ENCODE peak calls at places on chromosome X, in nine cellular contexts. One of them, this sample, is unnamed.

GRCh38 chrX:130173190-130173895 is 1.6 kb downstream of the RAB33A start:
- DNase-seq in A549: no peak
- DNase-seq in stomach: no peak
- DNase-seq in IMR-90: peak; percentile 91
- DNase-seq in tibial nerve: no peak
- DNase-seq in adrenal gland: peak; percentile 82
- DNase-seq in K562: peak; percentile 50
- DNase-seq in heart left ventricle: peak; percentile 24
- DNase-seq in ovary: peak; percentile 17
- DNase-seq in this sample: peak; percentile 38

GRCh38 chrX:10017866-10018265 is 50.7 kb downstream of the CLDN34 start:
- DNase-seq in A549: peak; percentile 72
- DNase-seq in stomach: no peak
- DNase-seq in IMR-90: peak; percentile 65
- DNase-seq in tibial nerve: no peak
- DNase-seq in adrenal gland: no peak
- DNase-seq in K562: no peak
- DNase-seq in heart left ventricle: no peak
- DNase-seq in ovary: no peak
- DNase-seq in this sample: no peak

GRCh38 chrX:12891915-12892506 is 14.4 kb upstream of the TLR8 start:
- DNase-seq in A549: no peak
- DNase-seq in stomach: no peak
- DNase-seq in IMR-90: no peak
- DNase-seq in tibial nerve: no peak
- DNase-seq in adrenal gland: no peak
- DNase-seq in K562: no peak
- DNase-seq in heart left ventricle: no peak
- DNase-seq in ovary: no peak
- DNase-seq in this sample: no peak

GRCh38 chrX:10519278-10519677 is 101.1 kb downstream of the MID1 start:
- DNase-seq in A549: no peak
- DNase-seq in stomach: no peak
- DNase-seq in IMR-90: no peak
- DNase-seq in tibial nerve: no peak
- DNase-seq in adrenal gland: no peak
- DNase-seq in K562: no peak
- DNase-seq in heart left ventricle: no peak
- DNase-seq in ovary: no peak
- DNase-seq in this sample: no peak

GRCh38 chrX:37986893-37987292 is 19.5 kb upstream of the SYTL5 start:
- DNase-seq in A549: no peak
- DNase-seq in stomach: no peak
- DNase-seq in IMR-90: peak; percentile 31
- DNase-seq in tibial nerve: no peak
- DNase-seq in adrenal gland: no peak
- DNase-seq in K562: no peak
- DNase-seq in heart left ventricle: no peak
- DNase-seq in ovary: no peak
- DNase-seq in this sample: no peak

GRCh38 chrX:13398073-13398823 is 78.4 kb upstream of the ATXN3L start:
- DNase-seq in A549: peak; percentile 99
- DNase-seq in stomach: peak; percentile 65
- DNase-seq in IMR-90: peak; percentile 100
- DNase-seq in tibial nerve: no peak
- DNase-seq in adrenal gland: peak; percentile 88
- DNase-seq in K562: peak; percentile 15
- DNase-seq in heart left ventricle: no peak
- DNase-seq in ovary: peak; percentile 28
- DNase-seq in this sample: peak; percentile 31

GRCh38 chrX:71224098-71224708 is 1.2 kb downstream of the GJB1 start:
- DNase-seq in A549: no peak
- DNase-seq in stomach: no peak
- DNase-seq in IMR-90: no peak
- DNase-seq in tibial nerve: no peak
- DNase-seq in adrenal gland: no peak
- DNase-seq in K562: no peak
- DNase-seq in heart left ventricle: no peak
- DNase-seq in ovary: no peak
- DNase-seq in this sample: no peak

GRCh38 chrX:12052109-12052508 is 86.2 kb upstream of the FRMPD4 start:
- DNase-seq in A549: no peak
- DNase-seq in stomach: no peak
- DNase-seq in IMR-90: no peak
- DNase-seq in tibial nerve: no peak
- DNase-seq in adrenal gland: no peak
- DNase-seq in K562: no peak
- DNase-seq in heart left ventricle: no peak
- DNase-seq in ovary: no peak
- DNase-seq in this sample: no peak

GRCh38 chrX:46575991-46576392 is 2.4 kb downstream of the CHST7 start:
- DNase-seq in A549: no peak
- DNase-seq in stomach: no peak
- DNase-seq in IMR-90: peak; percentile 40
- DNase-seq in tibial nerve: no peak
- DNase-seq in adrenal gland: peak; percentile 25
- DNase-seq in K562: no peak
- DNase-seq in heart left ventricle: peak; percentile 34
- DNase-seq in ovary: peak; percentile 43
- DNase-seq in this sample: no peak

GRCh38 chrX:28756647-28757046 is 169.4 kb downstream of the IL1RAPL1 start:
- DNase-seq in A549: no peak
- DNase-seq in stomach: no peak
- DNase-seq in IMR-90: peak; percentile 38
- DNase-seq in tibial nerve: no peak
- DNase-seq in adrenal gland: no peak
- DNase-seq in K562: no peak
- DNase-seq in heart left ventricle: no peak
- DNase-seq in ovary: no peak
- DNase-seq in this sample: no peak

GRCh38 chrX:47321386-47321785 is 49.0 kb upstream of the ZNF157 start:
- DNase-seq in A549: peak; percentile 8
- DNase-seq in stomach: no peak
- DNase-seq in IMR-90: peak; percentile 43
- DNase-seq in tibial nerve: peak; percentile 15
- DNase-seq in adrenal gland: peak; percentile 66
- DNase-seq in K562: peak; percentile 30
- DNase-seq in heart left ventricle: peak; percentile 21
- DNase-seq in ovary: peak; percentile 74
- DNase-seq in this sample: no peak

GRCh38 chrX:115559672-115560071 is 1.3 kb upstream of the PLS3 start:
- DNase-seq in A549: peak; percentile 82
- DNase-seq in stomach: no peak
- DNase-seq in IMR-90: no peak
- DNase-seq in tibial nerve: no peak
- DNase-seq in adrenal gland: no peak
- DNase-seq in K562: no peak
- DNase-seq in heart left ventricle: no peak
- DNase-seq in ovary: no peak
- DNase-seq in this sample: no peak

GRCh38 chrX:54063361-54063760 is 19.1 kb upstream of the PHF8 start:
- DNase-seq in A549: no peak
- DNase-seq in stomach: no peak
- DNase-seq in IMR-90: no peak
- DNase-seq in tibial nerve: no peak
- DNase-seq in adrenal gland: no peak
- DNase-seq in K562: no peak
- DNase-seq in heart left ventricle: no peak
- DNase-seq in ovary: no peak
- DNase-seq in this sample: no peak

GRCh38 chrX:138745215-138745614 is 33.7 kb upstream of the FGF13 start:
- DNase-seq in A549: peak; percentile 40
- DNase-seq in stomach: no peak
- DNase-seq in IMR-90: peak; percentile 60
- DNase-seq in tibial nerve: no peak
- DNase-seq in adrenal gland: peak; percentile 29
- DNase-seq in K562: peak; percentile 59
- DNase-seq in heart left ventricle: no peak
- DNase-seq in ovary: no peak
- DNase-seq in this sample: no peak

DNA sequence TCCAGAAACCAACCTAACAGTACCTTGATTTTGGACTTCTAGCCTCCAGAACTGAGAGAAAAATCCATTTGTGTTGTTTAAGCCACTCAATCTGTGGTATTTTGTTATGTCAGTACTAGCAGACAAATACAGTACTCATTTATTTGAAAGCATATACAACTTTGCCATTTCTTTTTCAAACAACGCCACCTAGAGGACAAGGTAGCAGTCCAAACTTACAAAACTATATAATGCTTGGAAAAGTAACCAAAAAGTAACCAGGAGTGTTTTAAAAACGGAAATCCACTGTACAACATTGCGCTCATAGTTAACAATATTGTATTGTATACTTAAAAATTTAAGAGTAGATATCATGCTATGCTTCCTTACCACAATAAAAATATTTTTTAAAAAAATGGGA is 37.0 kb upstream of the FGF13 start:
- DNase-seq in A549: peak; percentile 3
- DNase-seq in stomach: no peak
- DNase-seq in IMR-90: peak; percentile 6
- DNase-seq in tibial nerve: no peak
- DNase-seq in adrenal gland: no peak
- DNase-seq in K562: no peak
- DNase-seq in heart left ventricle: no peak
- DNase-seq in ovary: no peak
- DNase-seq in this sample: no peak
- TF ChIP-seq CTCF in A549: peak; percentile 40
- TF ChIP-seq CTCF in stomach: no peak
- TF ChIP-seq CTCF in IMR-90: peak; percentile 48
- TF ChIP-seq CTCF in tibial nerve: peak; percentile 21
- TF ChIP-seq CTCF in adrenal gland: peak; percentile 33
- TF ChIP-seq CTCF in K562: peak; percentile 18
- TF ChIP-seq CTCF in heart left ventricle: peak; percentile 33
- TF ChIP-seq CTCF in ovary: no peak
- TF ChIP-seq CTCF in this sample: no peak

GRCh38 chrX:16826207-16826606 is 39.9 kb downstream of the TXLNG start:
- DNase-seq in A549: peak; percentile 72
- DNase-seq in stomach: no peak
- DNase-seq in IMR-90: peak; percentile 74
- DNase-seq in tibial nerve: no peak
- DNase-seq in adrenal gland: no peak
- DNase-seq in K562: peak; percentile 21
- DNase-seq in heart left ventricle: no peak
- DNase-seq in ovary: no peak
- DNase-seq in this sample: no peak

GRCh38 chrX:16827225-16827624 is 41.0 kb downstream of the TXLNG start:
- DNase-seq in A549: no peak
- DNase-seq in stomach: no peak
- DNase-seq in IMR-90: peak; percentile 65
- DNase-seq in tibial nerve: no peak
- DNase-seq in adrenal gland: peak; percentile 47
- DNase-seq in K562: no peak
- DNase-seq in heart left ventricle: no peak
- DNase-seq in ovary: no peak
- DNase-seq in this sample: no peak

GRCh38 chrX:16825306-16826035 is 39.2 kb downstream of the TXLNG start:
- DNase-seq in A549: peak; percentile 47
- DNase-seq in stomach: no peak
- DNase-seq in IMR-90: peak; percentile 42
- DNase-seq in tibial nerve: no peak
- DNase-seq in adrenal gland: no peak
- DNase-seq in K562: no peak
- DNase-seq in heart left ventricle: no peak
- DNase-seq in ovary: no peak
- DNase-seq in this sample: no peak

GRCh38 chrX:16832301-16832700 is 37.9 kb downstream of the RBBP7 start:
- DNase-seq in A549: no peak
- DNase-seq in stomach: no peak
- DNase-seq in IMR-90: peak; percentile 28
- DNase-seq in tibial nerve: no peak
- DNase-seq in adrenal gland: no peak
- DNase-seq in K562: no peak
- DNase-seq in heart left ventricle: no peak
- DNase-seq in ovary: no peak
- DNase-seq in this sample: no peak

GRCh38 chrX:16828126-16828908 is 41.8 kb downstream of the RBBP7 start:
- DNase-seq in A549: peak; percentile 36
- DNase-seq in stomach: no peak
- DNase-seq in IMR-90: peak; percentile 91
- DNase-seq in tibial nerve: peak; percentile 15
- DNase-seq in adrenal gland: peak; percentile 85
- DNase-seq in K562: no peak
- DNase-seq in heart left ventricle: no peak
- DNase-seq in ovary: peak; percentile 40
- DNase-seq in this sample: no peak
- H3K4me3 ChIP-seq in A549: no peak overlapping the region
- H3K4me3 ChIP-seq in stomach: no peak overlapping the region
- H3K4me3 ChIP-seq in IMR-90: no peak overlapping the region
- H3K4me3 ChIP-seq in tibial nerve: no peak overlapping the region
- H3K4me3 ChIP-seq in adrenal gland: no peak overlapping the region
- H3K4me3 ChIP-seq in K562: no peak overlapping the region
- H3K4me3 ChIP-seq in heart left ventricle: no peak overlapping the region
- H3K4me3 ChIP-seq in ovary: no peak overlapping the region
- H3K4me3 ChIP-seq in this sample: no peak overlapping the region

DNA sequence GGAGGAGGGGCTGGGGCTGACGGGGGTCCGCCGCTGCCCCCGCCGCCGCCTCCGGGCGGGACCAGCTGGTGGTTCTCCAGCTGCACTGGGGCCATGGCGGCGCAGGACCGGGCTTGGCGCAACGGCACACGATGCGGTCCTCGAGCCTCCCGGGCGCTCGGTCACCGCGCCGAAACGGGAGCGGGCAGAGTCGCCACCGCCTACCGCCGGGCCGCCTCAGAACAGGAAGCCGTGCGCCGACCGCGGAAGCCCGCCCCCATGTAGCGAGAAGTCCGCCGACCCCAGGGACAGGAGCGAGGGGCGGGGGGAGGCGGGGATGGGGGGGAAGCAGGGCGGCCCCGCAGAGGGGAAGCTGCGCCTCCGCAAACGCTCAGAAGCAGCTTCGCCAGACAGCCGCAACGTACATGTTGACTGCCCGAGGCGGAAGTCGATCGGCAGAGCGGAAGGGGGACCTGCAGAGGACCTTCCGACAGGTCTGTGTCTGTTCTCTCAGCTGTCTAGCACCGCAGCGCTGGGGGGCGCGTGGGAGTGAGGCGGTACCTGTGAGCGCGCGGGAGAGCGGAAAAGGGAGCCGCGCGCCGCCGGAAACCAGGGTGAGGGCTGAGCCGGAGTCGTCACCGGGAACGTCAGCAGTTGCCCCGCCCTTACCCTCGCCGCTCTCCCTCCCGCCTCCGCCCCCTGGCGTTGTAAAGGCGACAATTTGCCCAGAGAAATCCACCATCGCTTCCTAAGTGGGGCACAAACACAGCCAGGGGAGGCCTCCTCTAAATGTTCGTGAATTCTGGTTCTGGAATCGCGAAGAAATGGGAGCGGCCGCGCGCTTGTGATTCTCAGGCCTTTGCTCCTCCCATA is at the start of gene MED14:
- DNase-seq in A549: peak; percentile 94
- DNase-seq in stomach: peak; percentile 86
- DNase-seq in IMR-90: peak; percentile 83
- DNase-seq in tibial nerve: peak; percentile 71
- DNase-seq in adrenal gland: peak; percentile 85
- DNase-seq in K562: peak; percentile 80
- DNase-seq in heart left ventricle: peak; percentile 89
- DNase-seq in ovary: peak; percentile 91
- DNase-seq in this sample: peak; percentile 92
- TF ChIP-seq POLR2A in A549: peak; percentile 32
- TF ChIP-seq POLR2A in stomach: no peak
- TF ChIP-seq POLR2A in IMR-90: peak; percentile 88
- TF ChIP-seq POLR2A in tibial nerve: peak; percentile 69
- TF ChIP-seq POLR2A in adrenal gland: peak; percentile 71
- TF ChIP-seq POLR2A in K562: peak; percentile 77
- TF ChIP-seq POLR2A in heart left ventricle: peak; percentile 38
- TF ChIP-seq POLR2A in ovary: peak; percentile 72
- TF ChIP-seq POLR2A in this sample: peak; percentile 48

GRCh38 chrX:153573999-153574398 is 24.9 kb downstream of the CCNQ start:
- DNase-seq in A549: peak; percentile 27
- DNase-seq in stomach: no peak
- DNase-seq in IMR-90: no peak
- DNase-seq in tibial nerve: no peak
- DNase-seq in adrenal gland: no peak
- DNase-seq in K562: peak; percentile 22
- DNase-seq in heart left ventricle: no peak
- DNase-seq in ovary: no peak
- DNase-seq in this sample: no peak
- TF ChIP-seq CTCF in A549: no peak
- TF ChIP-seq CTCF in stomach: no peak
- TF ChIP-seq CTCF in IMR-90: no peak
- TF ChIP-seq CTCF in tibial nerve: no peak
- TF ChIP-seq CTCF in adrenal gland: no peak
- TF ChIP-seq CTCF in K562: peak; percentile 37
- TF ChIP-seq CTCF in heart left ventricle: no peak
- TF ChIP-seq CTCF in ovary: no peak
- TF ChIP-seq CTCF in this sample: no peak

This sample was measured in upper lobe of left lung.